ENCODE peak calls at places on chromosomes 7 and 10, in four cellular contexts. H, B, Z and P are unnamed samples.
A peak's percentile ranks its signal among the peaks of the same experiment; 100 is the strongest.

GRCh38 chr7:123823898-123824753 is 20.8 kb upstream of the HYAL4 start:
- DNase-seq in B (no peak), Z (no peak), H (no peak), P (no peak)

GRCh38 chr10:24209421-24209770 is 458 bp downstream of the KIAA1217 start:
- DNase-seq in B (peak; percentile 90), H (no peak), Z (peak; percentile 44), P (no peak)

GRCh38 chr7:146366938-146367337 is 250.3 kb downstream of the CNTNAP2 start:
- DNase-seq in H (no peak), Z (no peak), B (peak; percentile 62), P (peak; percentile 12)

GRCh38 chr10:17006631-17007161 is 122.9 kb downstream of the CUBN start:
- DNase-seq in B (peak; percentile 26), H (no peak), Z (peak; percentile 59), P (no peak)

GRCh38 chr7:151338809-151339208 is 2.8 kb upstream of the NUB1 start:
- DNase-seq in Z (no peak), H (no peak), B (no peak), P (no peak)

GRCh38 chr10:33746878-33747277 is 412.4 kb upstream of the NRP1 start:
- DNase-seq in B (no peak), H (no peak), Z (peak; percentile 66), P (no peak)

GRCh38 chr10:47256753-47257336 is 43.2 kb upstream of the GDF10 start:
- DNase-seq in H (peak; percentile 8), B (no peak), Z (no peak), P (no peak)

GRCh38 chr7:54931532-54931931 is 87.3 kb upstream of the EGFR start:
- DNase-seq in Z (no peak), H (no peak), B (no peak), P (no peak)

GRCh38 chr10:45261243-45261775 is 54.1 kb downstream of the OR13A1 start:
- DNase-seq in B (no peak), H (no peak), Z (no peak), P (no peak)

GRCh38 chr10:97888641-97889262 is 39.1 kb downstream of the GOLGA7B start:
- DNase-seq in Z (peak; percentile 7), B (peak; percentile 84), H (no peak), P (peak; percentile 14)

GRCh38 chr10:99854860-99855259 is 72.4 kb downstream of the ABCC2 start:
- DNase-seq in B (peak; percentile 55), Z (peak; percentile 83), H (no peak), P (peak; percentile 65)

GRCh38 chr10:33913194-33913593 is 578.7 kb upstream of the NRP1 start:
- DNase-seq in Z (peak; percentile 16), B (peak; percentile 53), H (no peak), P (no peak)

GRCh38 chr10:104630731-104631130 is 10.4 kb upstream of the SORCS3 start:
- DNase-seq in Z (no peak), B (no peak), H (no peak), P (no peak)

GRCh38 chr7:140390466-140391190 is 7.7 kb downstream of the SLC37A3 start:
- DNase-seq in H (no peak), Z (peak; percentile 22), B (no peak), P (no peak)

GRCh38 chr7:55255501-55256445 is 109.4 kb upstream of the LANCL2 start:
- DNase-seq in H (peak; percentile 63), Z (peak; percentile 68), B (peak; percentile 83), P (peak; percentile 14)

GRCh38 chr10:36096571-36096970 is 454.5 kb upstream of the FZD8 start:
- DNase-seq in B (peak; percentile 76), H (no peak), Z (peak; percentile 63), P (no peak)

GRCh38 chr7:47940482-47941001 is 7.7 kb downstream of the PKD1L1 start:
- DNase-seq in H (no peak), Z (peak; percentile 77), B (no peak), P (peak; percentile 41)

GRCh38 chr10:119029613-119030420 is at the start of gene NANOS1:
- DNase-seq in Z (peak; percentile 21), B (no peak), H (no peak), P (no peak)

GRCh38 chr7:99380823-99381663 is 6.5 kb downstream of the ARPC1B start:
- DNase-seq in H (peak; percentile 89), B (no peak), Z (no peak), P (no peak)

GRCh38 chr7:24340727-24341126 is 56.7 kb downstream of the NPY start:
- DNase-seq in H (no peak), Z (no peak), B (peak; percentile 28), P (no peak)

GRCh38 chr7:1651897-1652296 is 18.2 kb upstream of the ELFN1 start:
- DNase-seq in B (no peak), H (no peak), Z (no peak), P (no peak)

GRCh38 chr10:105243381-105243780 is 602.3 kb downstream of the SORCS3 start:
- DNase-seq in H (no peak), Z (no peak), B (peak; percentile 21), P (no peak)

GRCh38 chr7:156629873-156630272 is 10.7 kb upstream of the RNF32 start:
- DNase-seq in H (no peak), B (no peak), Z (no peak), P (no peak)

GRCh38 chr7:79090543-79090942 is 362.9 kb downstream of the MAGI2 start:
- DNase-seq in B (peak; percentile 19), Z (peak; percentile 55), H (no peak), P (no peak)

GRCh38 chr7:48780862-48781261 is 143.5 kb upstream of the CDC14C start:
- DNase-seq in H (no peak), Z (no peak), B (no peak), P (no peak)

GRCh38 chr7:85068796-85069195 is 118.1 kb downstream of the SEMA3D start:
- DNase-seq in Z (peak; percentile 83), B (peak; percentile 82), H (no peak), P (peak; percentile 88)

GRCh38 chr7:7512861-7513597 is 22.6 kb downstream of the COL28A1 start:
- DNase-seq in Z (peak; percentile 8), H (no peak), B (no peak), P (no peak)

GRCh38 chr10:59360605-59361515 is 1.5 kb downstream of the FAM13C start:
- DNase-seq in B (no peak), Z (no peak), H (no peak), P (no peak)

GRCh38 chr7:101538596-101539459 is 90.3 kb downstream of the MYL10 start:
- DNase-seq in B (peak; percentile 42), Z (peak; percentile 37), H (peak; percentile 58), P (no peak)

GRCh38 chr10:70992436-70992835 is 104.1 kb upstream of the PCBD1 start:
- DNase-seq in H (no peak), B (no peak), Z (no peak), P (no peak)

GRCh38 chr10:97454330-97455036 is 8.5 kb downstream of the ZDHHC16 start:
- DNase-seq in Z (peak; percentile 34), B (peak; percentile 68), H (peak; percentile 36), P (no peak)

GRCh38 chr7:155829796-155830470 is 17.7 kb upstream of the SHH start:
- DNase-seq in H (no peak), Z (no peak), B (no peak), P (no peak)

GRCh38 chr7:106568680-106569499 is 92.1 kb downstream of the CCDC71L start:
- DNase-seq in B (peak; percentile 96), Z (peak; percentile 85), H (no peak), P (peak; percentile 83)

GRCh38 chr10:3056280-3057037 is 10.9 kb upstream of the PFKP start:
- DNase-seq in B (no peak), H (no peak), Z (peak; percentile 69), P (no peak)

GRCh38 chr7:71308105-71308504 is 176.2 kb downstream of the GALNT17 start:
- DNase-seq in Z (no peak), B (no peak), H (no peak), P (peak; percentile 10)

GRCh38 chr7:143519411-143520131 is 41.9 kb downstream of the TAS2R41 start:
- DNase-seq in B (peak; percentile 74), Z (peak; percentile 68), H (no peak), P (peak; percentile 91)

GRCh38 chr7:4733936-4734528 is 41.4 kb upstream of the AP5Z1 start:
- DNase-seq in B (no peak), H (peak; percentile 36), Z (no peak), P (no peak)

GRCh38 chr10:1199345-1199673 is 143.1 kb downstream of the WDR37 start:
- DNase-seq in B (no peak), Z (no peak), H (no peak), P (no peak)

DNA sequence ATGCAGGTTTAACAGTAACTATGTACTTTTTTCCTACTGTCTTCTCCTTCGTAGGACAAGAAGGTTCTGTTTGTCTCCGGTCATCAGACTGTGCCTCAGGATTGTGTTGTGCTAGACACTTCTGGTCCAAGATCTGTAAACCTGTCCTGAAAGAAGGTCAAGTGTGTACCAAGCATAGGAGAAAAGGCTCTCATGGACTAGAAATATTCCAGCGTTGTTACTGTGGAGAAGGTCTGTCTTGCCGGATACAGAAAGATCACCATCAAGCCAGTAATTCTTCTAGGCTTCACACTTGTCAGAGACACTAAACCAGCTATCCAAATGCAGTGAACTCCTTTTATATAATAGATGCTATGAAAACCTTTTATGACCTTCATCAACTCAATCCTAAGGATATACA is 2.4 kb downstream of the DKK1 start:
- DNase-seq in Z (no peak), B (no peak), H (no peak), P (no peak)
- H3K4me3 ChIP-seq in Z (peak overlapping the region; percentile 81), B (no peak overlapping the region), H (no peak overlapping the region), P (peak overlapping the region; percentile 75)

GRCh38 chr7:91267558-91267955 is 3.3 kb downstream of the FZD1 start:
- DNase-seq in B (peak; percentile 14), Z (peak; percentile 75), H (no peak), P (no peak)

GRCh38 chr7:91264924-91265681 is 870 bp downstream of the FZD1 start:
- DNase-seq in B (peak; percentile 85), Z (peak; percentile 74), H (no peak), P (peak; percentile 40)

GRCh38 chr7:91265693-91266066 is 1.4 kb downstream of the FZD1 start:
- DNase-seq in B (peak; percentile 42), Z (no peak), H (no peak), P (no peak)

GRCh38 chr7:91266931-91267557 is 2.8 kb downstream of the FZD1 start:
- DNase-seq in Z (no peak), H (no peak), B (peak; percentile 12), P (no peak)

GRCh38 chr7:91266067-91266930 is 2.1 kb downstream of the FZD1 start:
- DNase-seq in H (no peak), B (peak; percentile 17), Z (peak; percentile 47), P (no peak)
- H3K4me3 ChIP-seq in H (no peak overlapping the region), B (peak overlapping the region; percentile 64), Z (peak overlapping the region; percentile 75), P (peak overlapping the region; percentile 66)

GRCh38 chr7:6027806-6028365 is 3.3 kb upstream of the ANKRD61 start:
- DNase-seq in H (no peak), Z (no peak), B (no peak), P (no peak)

GRCh38 chr7:6026917-6027316 is 4.3 kb upstream of the ANKRD61 start:
- DNase-seq in Z (no peak), H (no peak), B (no peak), P (no peak)

GRCh38 chr7:6023974-6024435 is 7.2 kb upstream of the ANKRD61 start:
- DNase-seq in Z (no peak), B (no peak), H (no peak), P (no peak)

GRCh38 chr7:6028563-6028962 is 2.6 kb upstream of the ANKRD61 start:
- DNase-seq in Z (no peak), H (no peak), B (no peak), P (no peak)

GRCh38 chr7:6026011-6026819 is 5.0 kb upstream of the ANKRD61 start:
- DNase-seq in B (peak; percentile 46), H (peak; percentile 77), Z (peak; percentile 20), P (no peak)
- H3K4me3 ChIP-seq in B (no peak overlapping the region), H (peak overlapping the region; percentile 43), Z (no peak overlapping the region), P (no peak overlapping the region)

GRCh38 chr7:14754631-14755030 is 147.9 kb downstream of the DGKB start:
- DNase-seq in H (no peak), Z (peak; percentile 62), B (peak; percentile 73), P (peak; percentile 70)
- H3K4me3 ChIP-seq in H (no peak overlapping the region), Z (no peak overlapping the region), B (no peak overlapping the region), P (no peak overlapping the region)